ENCODE peak calls at places on chromosomes 6 and 20, in four cellular contexts. G is HCT116, H is endothelial cell of umbilical vein, F is prostate gland. O is an unnamed sample.
A peak's percentile ranks its signal among the peaks of the same experiment; 100 is the strongest.

GRCh38 chr6:33915134-33915533 is 111.3 kb upstream of the MLN start:
- DNase-seq in G (no peak), F (no peak), H (no peak), O (no peak)

GRCh38 chr6:131819507-131820228 is 11.8 kb downstream of the ENPP1 start:
- DNase-seq in H (no peak), F (no peak), G (no peak), O (no peak)

GRCh38 chr6:38509713-38510112 is 130.0 kb downstream of the BTBD9 start:
- DNase-seq in G (peak; percentile 59), F (no peak), H (no peak), O (no peak)

GRCh38 chr6:13488015-13488895 is 855 bp upstream of the GFOD1 start:
- DNase-seq in G (no peak), H (peak; percentile 15), F (peak; percentile 26), O (no peak)

GRCh38 chr6:38262609-38263008 is 377.1 kb downstream of the BTBD9 start:
- DNase-seq in H (peak; percentile 38), G (no peak), F (no peak), O (no peak)

GRCh38 chr6:125219451-125219942 is 65.9 kb downstream of the TPD52L1 start:
- DNase-seq in H (no peak), F (no peak), G (no peak), O (no peak)

GRCh38 chr20:11156922-11157321 is 483.1 kb upstream of the JAG1 start:
- DNase-seq in H (no peak), G (no peak), F (no peak), O (no peak)

GRCh38 chr6:57104350-57104749 is 14.4 kb downstream of the ZNF451 start:
- DNase-seq in G (no peak), F (no peak), H (no peak), O (no peak)

GRCh38 chr20:39851459-39851858 is 837.6 kb downstream of the MAFB start:
- DNase-seq in G (no peak), F (no peak), H (no peak), O (no peak)

GRCh38 chr20:15220778-15221565 is 883.6 kb upstream of the FLRT3 start:
- DNase-seq in G (no peak), H (peak; percentile 31), F (peak; percentile 16), O (no peak)

GRCh38 chr6:68575765-68576439 is 59.2 kb upstream of the ADGRB3 start:
- DNase-seq in G (no peak), H (no peak), F (no peak), O (no peak)

GRCh38 chr6:41936073-41936837 is 5.4 kb downstream of the CCND3 start:
- DNase-seq in F (peak; percentile 77), H (peak; percentile 82), G (peak; percentile 53), O (peak; percentile 60)

GRCh38 chr6:167893416-167893815 is 66.7 kb downstream of the AFDN start:
- DNase-seq in F (no peak), G (peak; percentile 10), H (no peak), O (no peak)

DNA sequence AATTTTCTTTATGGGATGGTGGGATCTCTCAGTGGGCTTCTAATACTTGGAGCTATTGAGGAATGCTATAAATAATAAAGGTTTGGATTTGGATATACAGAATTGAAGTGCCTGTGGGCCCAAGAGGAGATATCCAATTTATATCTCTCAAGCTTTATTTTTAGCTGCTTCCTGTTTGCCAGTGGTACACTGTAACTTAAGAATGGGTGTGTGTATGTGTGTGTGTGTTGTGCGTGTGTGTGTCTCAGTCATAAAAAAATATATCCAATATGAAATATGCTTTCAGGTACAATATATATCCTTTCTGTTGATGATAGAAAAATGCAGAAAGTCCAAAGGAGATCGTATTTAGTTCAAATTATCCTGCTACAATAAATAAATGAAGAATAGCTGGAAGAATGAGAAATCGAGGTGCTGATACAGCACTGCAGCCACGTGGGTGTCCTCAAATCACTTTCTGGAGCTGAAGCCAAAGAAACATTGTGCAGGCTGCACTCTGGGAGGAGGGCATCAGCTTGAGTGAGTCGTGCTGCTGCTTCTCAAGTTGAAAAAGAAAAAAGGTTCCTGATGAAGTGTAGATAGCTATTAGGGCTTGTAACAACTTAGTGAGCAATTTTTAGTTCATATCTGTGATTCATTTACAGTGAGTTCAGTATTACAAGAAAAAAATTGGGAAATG is 40.3 kb downstream of the DSE start:
- DNase-seq in G (no peak), F (no peak), H (peak; percentile 72), O (no peak)
- TF ChIP-seq POLR2AphosphoS5 in G (no peak), F (no peak), H (no peak), O (no peak)

GRCh38 chr20:38170914-38171300 is 5.8 kb upstream of the TGM2 start:
- DNase-seq in G (no peak), F (no peak), H (no peak), O (no peak)
- H3K4me1 ChIP-seq in G (peaks cover 17% of the 10 kb centered on the region), F (no peaks in the 10 kb centered on the region), H (peaks cover 57% of the 10 kb centered on the region), O (no peaks in the 10 kb centered on the region)

DNA sequence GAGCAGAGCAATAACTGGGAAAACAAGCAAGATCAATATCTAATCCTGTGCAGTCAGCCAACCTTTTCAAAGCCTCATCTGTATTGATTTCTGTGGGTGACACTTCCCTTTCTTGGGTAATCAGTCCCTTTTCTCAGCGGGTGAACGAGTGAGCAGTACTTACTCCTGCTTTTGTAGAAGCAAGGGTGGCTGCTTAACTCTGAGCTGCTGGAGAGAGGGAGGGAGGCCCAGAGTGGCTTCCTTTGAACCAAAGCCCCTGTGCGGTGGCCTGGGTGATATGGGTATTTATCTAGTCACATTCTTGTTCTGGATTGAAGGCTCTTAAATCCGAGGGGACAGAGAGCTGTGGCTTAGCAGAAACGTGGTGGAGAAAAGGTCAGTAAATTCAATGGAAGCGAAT is 254.8 kb upstream of the CHD6 start:
- DNase-seq in G (no peak), H (no peak), F (no peak), O (no peak)
- TF ChIP-seq POLR2AphosphoS5 in G (no peak), H (no peak), F (no peak), O (no peak)

GRCh38 chr20:25467441-25467840 is 60.0 kb downstream of the GINS1 start:
- DNase-seq in F (no peak), G (no peak), H (no peak), O (no peak)

GRCh38 chr20:25462166-25462565 is 54.7 kb downstream of the GINS1 start:
- DNase-seq in G (no peak), H (no peak), F (no peak), O (no peak)

GRCh38 chr20:25466846-25467245 is 59.4 kb downstream of the GINS1 start:
- DNase-seq in H (no peak), F (no peak), G (no peak), O (no peak)

GRCh38 chr20:25465398-25465797 is 57.9 kb downstream of the GINS1 start:
- DNase-seq in F (no peak), H (no peak), G (no peak), O (no peak)

DNA sequence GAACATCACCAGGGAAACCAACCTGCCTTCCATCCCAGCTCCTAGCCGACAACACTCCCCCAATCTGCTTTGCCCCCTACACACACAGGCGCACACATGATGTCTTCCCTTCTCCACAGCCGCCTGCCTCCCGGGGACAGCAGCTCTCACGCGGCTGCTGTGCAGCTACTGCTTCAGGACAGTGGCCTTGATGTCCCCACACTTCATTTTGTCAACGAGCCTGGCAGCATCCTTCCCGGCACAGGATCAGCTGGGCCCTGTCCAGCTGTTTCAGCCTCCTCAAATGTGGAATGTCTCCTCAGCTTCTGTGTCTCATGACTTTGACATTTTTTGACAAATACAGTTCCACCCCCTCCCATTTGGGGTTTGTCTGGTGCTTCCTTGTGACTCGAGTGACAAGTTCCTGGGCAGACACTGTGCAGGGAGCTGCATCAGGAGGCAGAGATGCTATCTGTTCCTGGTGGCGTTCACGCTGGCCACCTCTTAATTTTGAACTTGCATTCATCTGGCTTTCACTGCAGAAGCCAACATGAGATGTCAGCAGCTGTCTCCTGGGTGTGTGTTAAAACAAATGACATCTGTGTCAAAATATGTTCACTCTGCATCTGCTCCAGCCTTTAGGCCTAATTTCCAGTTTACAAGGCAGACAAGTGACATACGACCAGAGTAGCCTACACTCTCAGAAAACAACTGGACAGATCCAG is 57.2 kb downstream of the GINS1 start:
- DNase-seq in G (no peak), F (no peak), H (no peak), O (no peak)
- H3K4me1 ChIP-seq in G (no peaks in the 10 kb centered on the region), F (no peaks in the 10 kb centered on the region), H (no peaks in the 10 kb centered on the region), O (no peaks in the 10 kb centered on the region)

GRCh38 chr6:6847591-6847990 is 259.1 kb downstream of the LY86 start:
- DNase-seq in G (no peak), F (no peak), H (no peak), O (no peak)

GRCh38 chr6:6851862-6852261 is 255.9 kb upstream of the RREB1 start:
- DNase-seq in F (no peak), H (no peak), G (no peak), O (no peak)

GRCh38 chr6:6856538-6857523 is 250.9 kb upstream of the RREB1 start:
- DNase-seq in H (no peak), G (no peak), F (no peak), O (peak; percentile 62)

GRCh38 chr6:6845603-6846002 is 257.1 kb downstream of the LY86 start:
- DNase-seq in H (no peak), G (no peak), F (no peak), O (no peak)

DNA sequence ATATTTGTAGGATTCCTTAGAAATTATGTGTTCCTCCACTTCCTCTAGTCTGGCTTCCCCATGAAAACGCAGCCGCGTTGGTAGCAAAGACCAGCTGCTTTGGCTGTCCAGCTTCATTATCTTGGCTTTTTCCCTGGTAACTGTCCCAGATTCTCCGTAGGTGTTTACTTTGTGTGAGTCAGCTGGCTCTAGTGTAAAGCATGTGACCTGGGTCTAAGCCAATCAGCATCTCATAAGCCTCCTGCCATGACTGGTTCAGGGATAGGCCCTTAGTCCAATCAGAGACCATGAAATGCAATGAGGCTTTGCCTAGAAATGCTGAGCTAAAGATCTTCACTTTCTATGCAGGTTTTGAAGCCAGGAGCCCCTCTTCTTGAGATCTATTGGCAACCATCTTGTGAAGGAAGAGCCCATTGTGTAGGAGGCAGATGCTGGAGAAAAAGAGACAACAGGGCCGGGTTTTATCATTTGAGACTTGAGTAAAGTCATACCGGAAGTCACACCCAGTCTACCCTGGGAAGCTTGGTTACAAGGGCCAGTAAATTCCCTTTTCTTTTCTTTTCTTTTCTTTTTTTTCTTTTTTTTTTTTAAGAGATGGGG is 256.6 kb upstream of the RREB1 start:
- DNase-seq in F (peak; percentile 31), G (peak; percentile 49), H (peak; percentile 92), O (no peak)
- TF ChIP-seq POLR2AphosphoS5 in F (peak; percentile 58), G (no peak), H (peak; percentile 42), O (no peak)

GRCh38 chr6:107495196-107495643 is 5.3 kb downstream of the SOBP start:
- DNase-seq in F (peak; percentile 24), G (no peak), H (peak; percentile 80), O (no peak)
- H3K4me1 ChIP-seq in F (peaks cover 3% of the 10 kb centered on the region), G (peaks cover 17% of the 10 kb centered on the region), H (peaks cover 53% of the 10 kb centered on the region), O (no peaks in the 10 kb centered on the region)

O was measured in breast epithelium.